ENCODE peak calls at places on chromosomes 12 and 14, in four cellular contexts. One of them, this sample, is unnamed.
A peak's percentile ranks its signal among the peaks of the same experiment; 100 is the strongest.

GRCh38 chr12:59111873-59112272 is 191.6 kb upstream of the LRIG3 start:
- DNase-seq in neuronal stem cell: no peak
- DNase-seq in IMR-90: no peak
- DNase-seq in mesendoderm: no peak
- DNase-seq in this sample: no peak

GRCh38 chr14:91327201-91327600 is 82.7 kb upstream of the GPR68 start:
- DNase-seq in neuronal stem cell: no peak
- DNase-seq in mesendoderm: no peak
- DNase-seq in IMR-90: no peak
- DNase-seq in this sample: no peak

GRCh38 chr12:106288510-106289195 is 13.9 kb upstream of the TCP11L2 start:
- DNase-seq in IMR-90: peak; percentile 97
- DNase-seq in mesendoderm: no peak
- DNase-seq in neuronal stem cell: no peak
- DNase-seq in this sample: no peak

GRCh38 chr12:53984901-53985357 is at the start of gene HOXC10:
- DNase-seq in IMR-90: peak; percentile 75
- DNase-seq in neuronal stem cell: no peak
- DNase-seq in mesendoderm: peak; percentile 92
- DNase-seq in this sample: peak; percentile 94

GRCh38 chr14:99503848-99504453 is 22.7 kb downstream of the CCNK start:
- DNase-seq in mesendoderm: no peak
- DNase-seq in neuronal stem cell: no peak
- DNase-seq in IMR-90: no peak
- DNase-seq in this sample: no peak

GRCh38 chr14:49879683-49880204 is 13.1 kb upstream of the ARF6 start:
- DNase-seq in IMR-90: peak; percentile 54
- DNase-seq in neuronal stem cell: no peak
- DNase-seq in mesendoderm: peak; percentile 95
- DNase-seq in this sample: peak; percentile 87

GRCh38 chr12:5489760-5490432 is 58.0 kb downstream of the NTF3 start:
- DNase-seq in neuronal stem cell: no peak
- DNase-seq in mesendoderm: no peak
- DNase-seq in IMR-90: no peak
- DNase-seq in this sample: no peak

GRCh38 chr12:108511633-108512540 is 3.2 kb upstream of the FICD start:
- DNase-seq in IMR-90: peak; percentile 65
- DNase-seq in neuronal stem cell: peak; percentile 74
- DNase-seq in mesendoderm: peak; percentile 83
- DNase-seq in this sample: peak; percentile 87

GRCh38 chr12:45191239-45191638 is 24.7 kb upstream of the ANO6 start:
- DNase-seq in IMR-90: peak; percentile 49
- DNase-seq in neuronal stem cell: no peak
- DNase-seq in mesendoderm: no peak
- DNase-seq in this sample: no peak

GRCh38 chr12:132471011-132471857 is 18.7 kb upstream of the FBRSL1 start:
- DNase-seq in mesendoderm: no peak
- DNase-seq in IMR-90: no peak
- DNase-seq in neuronal stem cell: no peak
- DNase-seq in this sample: no peak

GRCh38 chr12:62866451-62867082 is 68.4 kb downstream of the PPM1H start:
- DNase-seq in IMR-90: peak; percentile 77
- DNase-seq in mesendoderm: peak; percentile 95
- DNase-seq in neuronal stem cell: no peak
- DNase-seq in this sample: peak; percentile 52

GRCh38 chr12:120742207-120742536 is 16.5 kb downstream of the ACADS start:
- DNase-seq in neuronal stem cell: no peak
- DNase-seq in mesendoderm: no peak
- DNase-seq in IMR-90: no peak
- DNase-seq in this sample: no peak

GRCh38 chr12:128920468-128920867 is 67.2 kb downstream of the GLT1D1 start:
- DNase-seq in mesendoderm: no peak
- DNase-seq in neuronal stem cell: no peak
- DNase-seq in IMR-90: no peak
- DNase-seq in this sample: no peak

GRCh38 chr12:13661005-13661887 is 320.2 kb downstream of the GRIN2B start:
- DNase-seq in mesendoderm: peak; percentile 74
- DNase-seq in IMR-90: peak; percentile 47
- DNase-seq in neuronal stem cell: peak; percentile 51
- DNase-seq in this sample: peak; percentile 71

GRCh38 chr14:43647302-43647701 is 859.8 kb downstream of the FSCB start:
- DNase-seq in mesendoderm: peak; percentile 50
- DNase-seq in IMR-90: no peak
- DNase-seq in neuronal stem cell: no peak
- DNase-seq in this sample: peak; percentile 78

GRCh38 chr12:43847427-43847826 is 11.5 kb downstream of the TMEM117 start:
- DNase-seq in neuronal stem cell: no peak
- DNase-seq in mesendoderm: no peak
- DNase-seq in IMR-90: peak; percentile 41
- DNase-seq in this sample: no peak

GRCh38 chr14:78701246-78701645 is 531.1 kb downstream of the NRXN3 start:
- DNase-seq in mesendoderm: no peak
- DNase-seq in neuronal stem cell: no peak
- DNase-seq in IMR-90: peak; percentile 25
- DNase-seq in this sample: no peak

GRCh38 chr12:57720606-57721595 is 17.6 kb downstream of the AGAP2 start:
- DNase-seq in mesendoderm: no peak
- DNase-seq in IMR-90: no peak
- DNase-seq in neuronal stem cell: no peak
- DNase-seq in this sample: no peak

GRCh38 chr14:75487155-75487671 is 35.1 kb upstream of the BATF start:
- DNase-seq in neuronal stem cell: no peak
- DNase-seq in mesendoderm: peak; percentile 48
- DNase-seq in IMR-90: no peak
- DNase-seq in this sample: no peak

GRCh38 chr12:2267624-2268477 is 215.1 kb downstream of the CACNA1C start:
- DNase-seq in neuronal stem cell: no peak
- DNase-seq in IMR-90: peak; percentile 54
- DNase-seq in mesendoderm: peak; percentile 62
- DNase-seq in this sample: peak; percentile 51

GRCh38 chr12:25264862-25265261 is 14.1 kb upstream of the KRAS start:
- DNase-seq in mesendoderm: no peak
- DNase-seq in IMR-90: no peak
- DNase-seq in neuronal stem cell: no peak
- DNase-seq in this sample: no peak

GRCh38 chr12:25262696-25263095 is 12.0 kb upstream of the KRAS start:
- DNase-seq in IMR-90: no peak
- DNase-seq in mesendoderm: no peak
- DNase-seq in neuronal stem cell: no peak
- DNase-seq in this sample: no peak

GRCh38 chr12:25263594-25263993 is 12.9 kb upstream of the KRAS start:
- DNase-seq in mesendoderm: no peak
- DNase-seq in neuronal stem cell: no peak
- DNase-seq in IMR-90: no peak
- DNase-seq in this sample: no peak

GRCh38 chr12:25266522-25266921 is 15.8 kb upstream of the KRAS start:
- DNase-seq in IMR-90: peak; percentile 19
- DNase-seq in mesendoderm: no peak
- DNase-seq in neuronal stem cell: no peak
- DNase-seq in this sample: no peak

GRCh38 chr12:25264015-25264582 is 13.4 kb upstream of the KRAS start:
- DNase-seq in mesendoderm: no peak
- DNase-seq in neuronal stem cell: peak; percentile 60
- DNase-seq in IMR-90: no peak
- DNase-seq in this sample: no peak
- H2BK15ac ChIP-seq in mesendoderm: no peak overlapping the region
- H2BK15ac ChIP-seq in neuronal stem cell: no peak overlapping the region
- H2BK15ac ChIP-seq in IMR-90: no peak overlapping the region
- H2BK15ac ChIP-seq in this sample: no peak overlapping the region

GRCh38 chr12:32705783-32706182 is 26.7 kb downstream of the DNM1L start:
- DNase-seq in neuronal stem cell: no peak
- DNase-seq in mesendoderm: no peak
- DNase-seq in IMR-90: no peak
- DNase-seq in this sample: no peak
- H2BK15ac ChIP-seq in neuronal stem cell: no peak overlapping the region
- H2BK15ac ChIP-seq in mesendoderm: no peak overlapping the region
- H2BK15ac ChIP-seq in IMR-90: no peak overlapping the region
- H2BK15ac ChIP-seq in this sample: no peak overlapping the region

GRCh38 chr14:92924247-92924646 is 1.3 kb downstream of the CHGA start:
- DNase-seq in IMR-90: no peak
- DNase-seq in mesendoderm: peak; percentile 11
- DNase-seq in neuronal stem cell: no peak
- DNase-seq in this sample: peak; percentile 50
- H2BK15ac ChIP-seq in IMR-90: no peak overlapping the region
- H2BK15ac ChIP-seq in mesendoderm: no peak overlapping the region
- H2BK15ac ChIP-seq in neuronal stem cell: no peak overlapping the region
- H2BK15ac ChIP-seq in this sample: no peak overlapping the region

DNA sequence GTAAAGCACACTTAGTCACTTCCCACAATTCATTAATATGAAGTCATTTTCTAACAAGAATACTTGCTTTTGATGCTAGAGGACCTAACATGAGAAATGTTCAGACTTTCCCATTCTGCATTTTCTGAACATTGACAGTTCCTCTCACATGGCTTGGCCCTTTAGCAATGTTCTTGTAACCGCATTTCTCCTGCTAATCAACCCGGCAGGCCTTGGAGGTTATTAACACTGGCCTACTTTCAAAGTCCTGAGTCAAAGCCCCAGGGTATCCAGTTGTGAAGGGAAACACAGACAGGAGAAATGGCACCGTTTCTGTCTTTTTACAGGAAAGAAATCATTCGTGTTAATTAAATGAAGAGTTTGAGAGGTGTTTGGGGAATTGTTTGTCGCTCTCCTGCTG is 446.4 kb upstream of the MIS18BP1 start:
- DNase-seq in IMR-90: no peak
- DNase-seq in mesendoderm: peak; percentile 7
- DNase-seq in neuronal stem cell: no peak
- DNase-seq in this sample: no peak
- H2BK15ac ChIP-seq in IMR-90: no peak overlapping the region
- H2BK15ac ChIP-seq in mesendoderm: no peak overlapping the region
- H2BK15ac ChIP-seq in neuronal stem cell: no peak overlapping the region
- H2BK15ac ChIP-seq in this sample: no peak overlapping the region

GRCh38 chr14:59600211-59600945 is 23.8 kb upstream of the CCDC175 start:
- DNase-seq in IMR-90: peak; percentile 22
- DNase-seq in neuronal stem cell: no peak
- DNase-seq in mesendoderm: no peak
- DNase-seq in this sample: no peak

GRCh38 chr14:59595071-59595470 is 18.5 kb upstream of the CCDC175 start:
- DNase-seq in mesendoderm: no peak
- DNase-seq in neuronal stem cell: no peak
- DNase-seq in IMR-90: no peak
- DNase-seq in this sample: no peak

DNA sequence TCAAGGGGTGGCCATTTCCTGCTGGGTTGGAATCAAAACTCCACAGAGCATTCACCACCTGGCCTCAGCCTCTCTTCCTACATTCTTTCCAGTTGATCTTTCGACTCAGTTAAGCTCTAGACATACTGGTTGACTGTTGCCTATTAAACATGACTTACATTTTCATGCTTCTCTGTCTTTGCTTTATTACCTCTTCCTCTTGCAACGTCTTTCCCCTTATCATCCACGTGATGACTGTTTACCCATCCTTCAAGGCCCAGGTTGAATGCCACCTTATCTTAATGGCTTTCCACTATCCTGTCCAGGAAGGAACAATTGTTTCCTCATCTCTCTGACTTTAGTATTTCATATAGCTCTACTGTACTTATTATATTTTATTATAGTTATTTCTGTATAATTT is 24.4 kb upstream of the CCDC175 start:
- DNase-seq in mesendoderm: no peak
- DNase-seq in IMR-90: no peak
- DNase-seq in neuronal stem cell: no peak
- DNase-seq in this sample: no peak
- H2BK15ac ChIP-seq in mesendoderm: no peak overlapping the region
- H2BK15ac ChIP-seq in IMR-90: no peak overlapping the region
- H2BK15ac ChIP-seq in neuronal stem cell: no peak overlapping the region
- H2BK15ac ChIP-seq in this sample: no peak overlapping the region

DNA sequence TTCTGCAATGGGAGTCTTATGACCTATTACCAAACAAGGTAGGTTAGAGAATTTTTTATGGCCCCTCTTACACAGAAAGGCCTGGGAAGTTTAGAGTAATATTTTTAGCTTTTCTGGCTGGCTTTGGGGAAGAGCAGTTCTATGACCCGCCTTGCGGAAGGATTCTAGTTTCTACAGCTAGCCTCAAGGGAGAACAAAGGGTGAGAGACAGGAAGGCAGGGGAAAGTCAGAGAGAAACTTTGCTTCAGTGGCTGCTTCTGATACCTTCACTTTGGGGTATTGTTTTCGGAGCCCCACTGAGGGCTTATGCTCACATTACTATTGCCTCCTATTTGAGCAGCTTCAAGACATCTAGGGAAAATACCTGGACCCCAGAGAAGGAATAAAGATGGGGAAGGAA is 80.7 kb upstream of the NUDT4 start:
- DNase-seq in neuronal stem cell: no peak
- DNase-seq in mesendoderm: peak; percentile 54
- DNase-seq in IMR-90: no peak
- DNase-seq in this sample: no peak
- H2BK15ac ChIP-seq in neuronal stem cell: no peak overlapping the region
- H2BK15ac ChIP-seq in mesendoderm: no peak overlapping the region
- H2BK15ac ChIP-seq in IMR-90: no peak overlapping the region
- H2BK15ac ChIP-seq in this sample: no peak overlapping the region

DNA sequence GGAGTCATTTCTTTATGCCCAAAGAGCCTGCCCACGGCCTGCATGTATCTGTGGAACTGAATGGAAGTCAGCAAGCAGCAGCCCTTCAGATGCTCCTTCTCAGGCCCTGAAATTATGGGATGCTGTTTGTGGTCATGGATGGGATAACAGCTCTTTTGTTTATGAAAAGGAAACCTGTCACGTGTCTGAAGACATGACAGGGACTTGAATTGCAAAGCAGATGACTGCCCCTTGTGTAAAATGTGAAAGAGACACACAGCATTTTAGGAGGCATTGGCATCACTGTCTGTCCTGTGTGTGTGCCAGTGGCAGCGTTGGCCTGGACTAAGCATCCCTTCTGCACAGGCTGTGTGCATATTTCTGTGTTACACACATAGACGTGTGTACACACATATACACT is 192.1 kb downstream of the VRK1 start:
- DNase-seq in neuronal stem cell: no peak
- DNase-seq in mesendoderm: no peak
- DNase-seq in IMR-90: no peak
- DNase-seq in this sample: no peak
- H2BK15ac ChIP-seq in neuronal stem cell: no peak overlapping the region
- H2BK15ac ChIP-seq in mesendoderm: no peak overlapping the region
- H2BK15ac ChIP-seq in IMR-90: no peak overlapping the region
- H2BK15ac ChIP-seq in this sample: no peak overlapping the region